ENCODE peak calls at places on chromosomes 3 and 15, in four cellular contexts. U is A549, S is AG09309, G is IMR-90. R is an unnamed sample.

GRCh38 chr3:14548321-14548729 is 8.2 kb upstream of the GRIP2 start:
- DNase-seq in S (no peak), G (peak), U (peak), R (peak)

GRCh38 chr3:138062626-138063025 is 52.7 kb downstream of the CLDN18 start:
- DNase-seq in G (peak), S (no peak), U (no peak), R (no peak)

GRCh38 chr3:37779289-37780152 is 82.2 kb upstream of the CTDSPL start:
- DNase-seq in U (peak), S (peak), G (peak), R (peak)

GRCh38 chr3:165854696-165855095 is 17.5 kb upstream of the BCHE start:
- DNase-seq in U (no peak), S (no peak), G (no peak), R (peak)

GRCh38 chr15:82663186-82663600 is 16.0 kb upstream of the CPEB1 start:
- DNase-seq in U (peak), G (peak), S (no peak), R (peak)

GRCh38 chr3:10387881-10388621 is 67.1 kb upstream of the SEC13 start:
- DNase-seq in U (no peak), G (peak), S (no peak), R (no peak)

GRCh38 chr15:33068007-33068441 is 126.5 kb downstream of the FMN1 start:
- DNase-seq in U (peak), S (peak), G (no peak), R (no peak)

GRCh38 chr15:49155834-49156627 is 632 bp upstream of the COPS2 start:
- DNase-seq in G (peak), U (no peak), S (no peak), R (no peak)

GRCh38 chr15:81398910-81399551 is 25.0 kb upstream of the TMC3 start:
- DNase-seq in U (no peak), S (peak), G (peak), R (no peak)

DNA sequence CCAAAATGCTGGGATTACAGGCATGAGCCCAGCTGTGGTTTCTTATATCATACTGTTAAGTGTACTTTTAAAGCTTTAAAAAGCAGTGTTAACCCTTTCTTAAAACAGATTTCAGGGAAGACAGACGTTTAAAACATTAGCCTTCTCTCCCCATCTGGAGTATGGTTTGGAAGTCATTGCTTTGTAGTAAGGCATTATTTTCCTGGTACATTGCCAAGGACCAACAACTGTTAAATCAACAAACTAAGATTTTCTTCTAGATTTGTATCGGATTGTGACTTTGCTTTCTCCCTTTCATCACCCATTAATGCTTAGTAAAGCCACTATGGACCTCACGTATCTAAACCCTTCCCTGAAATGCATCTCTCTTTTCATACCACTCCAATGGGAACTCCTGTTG is 50.5 kb downstream of the UBE2E1 start:
- DNase-seq in G (peak), S (no peak), U (no peak), R (no peak)
- TF ChIP-seq CTCF in G (no peak), S (no peak), U (no peak), R (no peak)

GRCh38 chr3:72306800-72307341 is 521.9 kb upstream of the PROK2 start:
- DNase-seq in S (no peak), U (no peak), G (peak), R (no peak)
- TF ChIP-seq CTCF in S (no peak), U (no peak), G (no peak), R (no peak)

GRCh38 chr15:75640483-75641175 is 605 bp upstream of the IMP3 start:
- DNase-seq in U (peak), S (no peak), G (peak), R (peak)
- TF ChIP-seq CTCF in U (peak), S (no peak), G (peak), R (peak)

GRCh38 chr3:94303897-94304296 is 241.0 kb downstream of the NSUN3 start:
- DNase-seq in G (peak), U (no peak), S (no peak), R (no peak)
- TF ChIP-seq CTCF in G (peak), U (peak), S (no peak), R (no peak)

GRCh38 chr15:71186971-71187960 is 72.0 kb downstream of the THSD4 start:
- DNase-seq in G (no peak), S (no peak), U (no peak), R (no peak)
- TF ChIP-seq CTCF in G (no peak), S (no peak), U (no peak), R (no peak)

GRCh38 chr3:129345971-129346370 is 67.3 kb downstream of the HMCES start:
- DNase-seq in G (no peak), S (no peak), U (no peak), R (no peak)

GRCh38 chr3:129346690-129347440 is 68.2 kb downstream of the HMCES start:
- DNase-seq in G (no peak), U (no peak), S (no peak), R (no peak)

GRCh38 chr3:129343643-129344360 is 65.1 kb downstream of the HMCES start:
- DNase-seq in U (peak), S (no peak), G (no peak), R (peak)

GRCh38 chr3:129345281-129345680 is 66.6 kb downstream of the HMCES start:
- DNase-seq in S (no peak), G (no peak), U (no peak), R (no peak)

DNA sequence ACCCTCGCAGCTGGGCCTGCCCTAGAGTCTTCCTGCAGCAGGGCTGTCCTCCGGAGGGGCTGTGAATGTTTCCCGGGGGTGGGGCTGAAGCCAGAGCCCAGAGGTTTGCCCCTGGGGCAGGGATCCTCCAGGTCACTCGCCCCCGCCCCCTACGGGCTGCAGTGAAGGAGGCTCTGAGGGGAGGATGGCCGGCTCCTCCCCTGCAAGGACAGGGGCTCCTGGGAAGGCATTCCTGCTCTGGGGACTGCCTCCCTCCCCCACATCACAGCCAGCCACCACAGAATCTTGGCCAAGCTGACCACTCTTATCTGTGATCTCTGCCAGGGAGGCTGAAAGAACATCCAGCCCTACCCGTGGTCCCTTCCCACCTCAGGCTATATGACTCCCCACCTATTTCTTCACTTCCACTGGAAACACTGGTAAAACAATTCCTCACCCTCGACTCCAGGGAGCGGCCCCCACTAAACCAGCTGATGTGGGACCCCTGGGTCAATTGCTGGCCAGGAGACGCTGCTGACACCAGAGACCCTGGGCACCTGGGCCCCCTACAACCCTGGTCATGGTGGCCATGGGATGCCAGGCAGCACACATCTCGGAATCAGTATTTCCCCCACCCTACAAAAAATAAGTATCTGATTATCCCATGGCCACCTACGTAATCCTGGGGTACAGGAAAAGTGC is 66.0 kb downstream of the HMCES start:
- DNase-seq in G (no peak), S (no peak), U (peak), R (no peak)
- TF ChIP-seq CTCF in G (no peak), S (no peak), U (no peak), R (no peak)

GRCh38 chr3:101212740-101213139 is 107.6 kb downstream of the IMPG2 start:
- DNase-seq in S (no peak), U (no peak), G (no peak), R (no peak)

GRCh38 chr3:101217458-101217849 is 102.9 kb downstream of the IMPG2 start:
- DNase-seq in G (no peak), S (no peak), U (no peak), R (no peak)

GRCh38 chr3:101219842-101220560 is 100.4 kb downstream of the IMPG2 start:
- DNase-seq in U (no peak), G (no peak), S (no peak), R (no peak)

GRCh38 chr3:101216710-101217457 is 103.5 kb downstream of the IMPG2 start:
- DNase-seq in G (peak), U (no peak), S (peak), R (no peak)
- TF ChIP-seq CTCF in G (no peak), U (no peak), S (no peak), R (no peak)

GRCh38 chr15:55110446-55110845 is 86.3 kb downstream of the RSL24D1 start:
- DNase-seq in U (no peak), G (no peak), S (no peak), R (no peak)
- TF ChIP-seq CTCF in U (no peak), G (no peak), S (no peak), R (no peak)

GRCh38 chr15:41661078-41661528 is 898 bp downstream of the MGA start:
- DNase-seq in G (no peak), U (no peak), S (no peak), R (no peak)
- TF ChIP-seq CTCF in G (no peak), U (no peak), S (no peak), R (no peak)

DNA sequence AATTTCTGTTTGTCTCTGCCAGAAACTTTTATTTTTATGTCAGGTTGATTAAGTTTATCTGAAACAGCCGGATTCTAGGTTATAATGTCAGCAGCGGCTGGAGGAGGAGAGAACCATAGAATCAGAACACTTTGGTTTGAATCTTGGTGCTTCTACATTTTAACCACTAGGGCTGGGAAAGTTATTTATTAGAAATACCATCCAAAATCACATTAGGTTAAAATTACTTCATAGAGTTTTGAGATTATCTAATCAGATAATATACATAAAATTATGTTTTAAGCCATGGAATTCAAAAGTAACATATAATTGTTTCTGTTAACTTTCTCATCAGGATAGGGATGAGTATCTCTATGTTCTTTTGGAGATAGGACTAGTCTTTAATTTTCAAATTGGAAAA is 502.9 kb downstream of the ROBO1 start:
- DNase-seq in U (no peak), G (no peak), S (no peak), R (no peak)
- TF ChIP-seq CTCF in U (no peak), G (no peak), S (no peak), R (no peak)

R was measured in GM13976.